ENCODE peak calls at places on chromosomes 13 and 19, in nine cellular contexts. C, L, H, K, R, O, G, Z and E are unnamed samples.

GRCh38 chr13:44605275-44605674 is 29.1 kb upstream of the TSC22D1 start:
- DNase-seq in C (no peak), L (no peak), H (no peak), K (no peak), R (no peak), O (no peak), G (no peak), Z (peak), E (peak)

GRCh38 chr19:15673176-15673654 is 328 bp downstream of the CYP4F12 start:
- DNase-seq in C (no peak), L (peak), H (no peak), K (no peak), R (no peak), O (no peak), G (peak), Z (peak), E (no peak)

GRCh38 chr13:31200636-31200970 is 828 bp downstream of the B3GLCT start:
- DNase-seq in C (peak), L (no peak), H (no peak), K (peak), R (no peak), O (no peak), G (peak), Z (peak), E (no peak)

GRCh38 chr13:102487330-102487729 is 85.5 kb upstream of the FGF14 start:
- DNase-seq in C (no peak), L (no peak), H (no peak), K (no peak), R (no peak), O (no peak), G (no peak), Z (no peak), E (no peak)

GRCh38 chr19:49681830-49682229 is 4.8 kb downstream of the PRMT1 start:
- DNase-seq in C (no peak), L (no peak), H (no peak), K (no peak), R (no peak), O (no peak), G (peak), Z (peak), E (no peak)

GRCh38 chr19:18833141-18833476 is 1.4 kb downstream of the UPF1 start:
- DNase-seq in C (no peak), L (peak), H (no peak), K (no peak), R (no peak), O (no peak), G (no peak), Z (no peak), E (no peak)

GRCh38 chr13:51826606-51827005 is 18.4 kb downstream of the TMEM272 start:
- DNase-seq in C (no peak), L (no peak), H (peak), K (no peak), R (no peak), O (no peak), G (no peak), Z (peak), E (no peak)

GRCh38 chr19:7505682-7506384 is 10.1 kb upstream of the ZNF358 start:
- DNase-seq in C (no peak), L (no peak), H (no peak), K (peak), R (no peak), O (no peak), G (peak), Z (peak), E (no peak)